ENCODE peak calls at places on chromosomes 7 and 10, in seven cellular contexts. One of them, this sample, is unnamed.

GRCh38 chr7:157588271-157588589 is 251.4 kb downstream of the DNAJB6 start:
- DNase-seq in fibroblast of the aortic adventitia: no peak
- DNase-seq in stomach: no peak
- DNase-seq in astrocyte: no peak
- DNase-seq in Calu3: no peak
- DNase-seq in glutamatergic neuron: no peak
- DNase-seq in kidney glomerular epithelial cell: no peak
- DNase-seq in this sample: no peak

GRCh38 chr7:18499407-18500197 is 4.1 kb downstream of the HDAC9 start:
- DNase-seq in fibroblast of the aortic adventitia: peak
- DNase-seq in kidney glomerular epithelial cell: no peak
- DNase-seq in astrocyte: no peak
- DNase-seq in stomach: peak
- DNase-seq in Calu3: peak
- DNase-seq in glutamatergic neuron: no peak
- DNase-seq in this sample: no peak

GRCh38 chr10:101367569-101368453 is 13.8 kb downstream of the BTRC start:
- DNase-seq in glutamatergic neuron: no peak
- DNase-seq in fibroblast of the aortic adventitia: peak
- DNase-seq in stomach: no peak
- DNase-seq in kidney glomerular epithelial cell: peak
- DNase-seq in Calu3: peak
- DNase-seq in astrocyte: peak
- DNase-seq in this sample: no peak

GRCh38 chr7:28483868-28484267 is 71.5 kb downstream of the CREB5 start:
- DNase-seq in glutamatergic neuron: no peak
- DNase-seq in Calu3: no peak
- DNase-seq in astrocyte: peak
- DNase-seq in kidney glomerular epithelial cell: peak
- DNase-seq in fibroblast of the aortic adventitia: no peak
- DNase-seq in stomach: no peak
- DNase-seq in this sample: no peak

GRCh38 chr10:68784476-68784875 is 42.9 kb upstream of the STOX1 start:
- DNase-seq in Calu3: no peak
- DNase-seq in astrocyte: peak
- DNase-seq in stomach: no peak
- DNase-seq in fibroblast of the aortic adventitia: no peak
- DNase-seq in kidney glomerular epithelial cell: no peak
- DNase-seq in glutamatergic neuron: no peak
- DNase-seq in this sample: no peak

GRCh38 chr10:22570733-22571430 is 143.5 kb downstream of the PIP4K2A start:
- DNase-seq in kidney glomerular epithelial cell: no peak
- DNase-seq in fibroblast of the aortic adventitia: no peak
- DNase-seq in astrocyte: no peak
- DNase-seq in glutamatergic neuron: no peak
- DNase-seq in stomach: no peak
- DNase-seq in Calu3: no peak
- DNase-seq in this sample: peak

GRCh38 chr7:7639847-7640220 is 718 bp upstream of the UMAD1 start:
- DNase-seq in astrocyte: peak
- DNase-seq in fibroblast of the aortic adventitia: peak
- DNase-seq in kidney glomerular epithelial cell: peak
- DNase-seq in stomach: no peak
- DNase-seq in glutamatergic neuron: no peak
- DNase-seq in Calu3: peak
- DNase-seq in this sample: peak

GRCh38 chr10:35592421-35592820 is 12.7 kb upstream of the GJD4 start:
- DNase-seq in fibroblast of the aortic adventitia: no peak
- DNase-seq in glutamatergic neuron: no peak
- DNase-seq in stomach: no peak
- DNase-seq in astrocyte: no peak
- DNase-seq in Calu3: no peak
- DNase-seq in kidney glomerular epithelial cell: no peak
- DNase-seq in this sample: no peak

GRCh38 chr10:71052261-71052660 is 160.1 kb upstream of the UNC5B start:
- DNase-seq in kidney glomerular epithelial cell: no peak
- DNase-seq in astrocyte: no peak
- DNase-seq in stomach: no peak
- DNase-seq in Calu3: no peak
- DNase-seq in fibroblast of the aortic adventitia: no peak
- DNase-seq in glutamatergic neuron: no peak
- DNase-seq in this sample: no peak

GRCh38 chr10:16491933-16492332 is 29.7 kb downstream of the C1QL3 start:
- DNase-seq in stomach: no peak
- DNase-seq in Calu3: no peak
- DNase-seq in fibroblast of the aortic adventitia: no peak
- DNase-seq in astrocyte: no peak
- DNase-seq in kidney glomerular epithelial cell: no peak
- DNase-seq in glutamatergic neuron: peak
- DNase-seq in this sample: no peak

GRCh38 chr10:112269266-112269665 is 13.9 kb upstream of the TECTB start:
- DNase-seq in kidney glomerular epithelial cell: no peak
- DNase-seq in astrocyte: peak
- DNase-seq in glutamatergic neuron: no peak
- DNase-seq in fibroblast of the aortic adventitia: peak
- DNase-seq in Calu3: no peak
- DNase-seq in stomach: no peak
- DNase-seq in this sample: no peak

GRCh38 chr7:128408709-128409434 is 910 bp downstream of the IMPDH1 start:
- DNase-seq in glutamatergic neuron: peak
- DNase-seq in kidney glomerular epithelial cell: no peak
- DNase-seq in fibroblast of the aortic adventitia: peak
- DNase-seq in astrocyte: no peak
- DNase-seq in Calu3: no peak
- DNase-seq in stomach: no peak
- DNase-seq in this sample: no peak

GRCh38 chr10:11378835-11379234 is 232.6 kb downstream of the USP6NL start:
- DNase-seq in kidney glomerular epithelial cell: no peak
- DNase-seq in astrocyte: no peak
- DNase-seq in stomach: no peak
- DNase-seq in fibroblast of the aortic adventitia: no peak
- DNase-seq in Calu3: no peak
- DNase-seq in glutamatergic neuron: no peak
- DNase-seq in this sample: no peak

GRCh38 chr10:24952146-24952700 is at the start of gene PRTFDC1:
- DNase-seq in kidney glomerular epithelial cell: no peak
- DNase-seq in glutamatergic neuron: peak
- DNase-seq in Calu3: peak
- DNase-seq in stomach: peak
- DNase-seq in astrocyte: no peak
- DNase-seq in fibroblast of the aortic adventitia: peak
- DNase-seq in this sample: peak

GRCh38 chr10:79407811-79408795 is 37.3 kb downstream of the ZCCHC24 start:
- DNase-seq in fibroblast of the aortic adventitia: peak
- DNase-seq in Calu3: no peak
- DNase-seq in kidney glomerular epithelial cell: no peak
- DNase-seq in glutamatergic neuron: peak
- DNase-seq in astrocyte: peak
- DNase-seq in stomach: peak
- DNase-seq in this sample: no peak

GRCh38 chr7:100483728-100484635 is at the start of gene NYAP1:
- DNase-seq in fibroblast of the aortic adventitia: peak
- DNase-seq in Calu3: peak
- DNase-seq in kidney glomerular epithelial cell: peak
- DNase-seq in glutamatergic neuron: no peak
- DNase-seq in stomach: peak
- DNase-seq in astrocyte: no peak
- DNase-seq in this sample: peak

GRCh38 chr10:15808204-15808797 is 52.0 kb downstream of the MINDY3 start:
- DNase-seq in stomach: no peak
- DNase-seq in astrocyte: no peak
- DNase-seq in kidney glomerular epithelial cell: no peak
- DNase-seq in fibroblast of the aortic adventitia: no peak
- DNase-seq in Calu3: no peak
- DNase-seq in glutamatergic neuron: no peak
- DNase-seq in this sample: no peak

GRCh38 chr10:82796510-82796909 is 921.5 kb downstream of the NRG3 start:
- DNase-seq in glutamatergic neuron: no peak
- DNase-seq in stomach: no peak
- DNase-seq in kidney glomerular epithelial cell: no peak
- DNase-seq in fibroblast of the aortic adventitia: peak
- DNase-seq in Calu3: no peak
- DNase-seq in astrocyte: peak
- DNase-seq in this sample: no peak

GRCh38 chr10:101758858-101759257 is 17.1 kb downstream of the FGF8 start:
- DNase-seq in Calu3: no peak
- DNase-seq in stomach: no peak
- DNase-seq in kidney glomerular epithelial cell: no peak
- DNase-seq in fibroblast of the aortic adventitia: no peak
- DNase-seq in glutamatergic neuron: no peak
- DNase-seq in astrocyte: no peak
- DNase-seq in this sample: no peak

This sample was measured in CD8-positive, alpha-beta memory T cell.